ENCODE peak calls at places on chromosomes 5 and 9, in nine cellular contexts. One of them, this sample, is unnamed.

GRCh38 chr5:165573445-165573844 is 2068.0 kb downstream of the MAT2B start:
- DNase-seq in cardiac muscle cell: no peak
- DNase-seq in RWPE2: no peak
- DNase-seq in HFFc6: no peak
- DNase-seq in AG08396: no peak
- DNase-seq in Calu3: peak
- DNase-seq in ELF-1: no peak
- DNase-seq in AG04449: no peak
- DNase-seq in cerebellum: no peak
- DNase-seq in this sample: no peak

GRCh38 chr5:132265336-132266030 is 8.0 kb downstream of the PDLIM4 start:
- DNase-seq in RWPE2: peak
- DNase-seq in AG04449: peak
- DNase-seq in ELF-1: peak
- DNase-seq in HFFc6: peak
- DNase-seq in Calu3: peak
- DNase-seq in cardiac muscle cell: no peak
- DNase-seq in cerebellum: no peak
- DNase-seq in AG08396: peak
- DNase-seq in this sample: no peak

GRCh38 chr5:121189569-121190305 is 661.9 kb upstream of the FTMT start:
- DNase-seq in Calu3: peak
- DNase-seq in cardiac muscle cell: peak
- DNase-seq in HFFc6: no peak
- DNase-seq in cerebellum: no peak
- DNase-seq in AG04449: peak
- DNase-seq in RWPE2: no peak
- DNase-seq in ELF-1: no peak
- DNase-seq in AG08396: no peak
- DNase-seq in this sample: no peak

GRCh38 chr9:23686257-23686656 is 139.8 kb downstream of the ELAVL2 start:
- DNase-seq in AG08396: no peak
- DNase-seq in ELF-1: no peak
- DNase-seq in cardiac muscle cell: no peak
- DNase-seq in cerebellum: no peak
- DNase-seq in AG04449: no peak
- DNase-seq in HFFc6: no peak
- DNase-seq in Calu3: peak
- DNase-seq in RWPE2: peak
- DNase-seq in this sample: no peak

GRCh38 chr9:116190997-116191396 is 37.4 kb downstream of the PAPPA start:
- DNase-seq in cardiac muscle cell: no peak
- DNase-seq in Calu3: no peak
- DNase-seq in cerebellum: no peak
- DNase-seq in AG04449: peak
- DNase-seq in AG08396: peak
- DNase-seq in RWPE2: no peak
- DNase-seq in HFFc6: peak
- DNase-seq in ELF-1: no peak
- DNase-seq in this sample: no peak

GRCh38 chr5:114237766-114238165 is 124.1 kb upstream of the KCNN2 start:
- DNase-seq in AG08396: peak
- DNase-seq in ELF-1: no peak
- DNase-seq in cerebellum: no peak
- DNase-seq in AG04449: peak
- DNase-seq in HFFc6: peak
- DNase-seq in cardiac muscle cell: no peak
- DNase-seq in Calu3: no peak
- DNase-seq in RWPE2: no peak
- DNase-seq in this sample: no peak

GRCh38 chr5:135243194-135244191 is 155.5 kb downstream of the MACROH2A1 start:
- DNase-seq in RWPE2: peak
- DNase-seq in ELF-1: peak
- DNase-seq in cerebellum: peak
- DNase-seq in cardiac muscle cell: no peak
- DNase-seq in Calu3: no peak
- DNase-seq in AG08396: no peak
- DNase-seq in AG04449: no peak
- DNase-seq in HFFc6: no peak
- DNase-seq in this sample: peak

GRCh38 chr5:174425964-174426290 is 298.5 kb upstream of the MSX2 start:
- DNase-seq in RWPE2: no peak
- DNase-seq in cerebellum: no peak
- DNase-seq in AG04449: no peak
- DNase-seq in AG08396: no peak
- DNase-seq in Calu3: no peak
- DNase-seq in cardiac muscle cell: no peak
- DNase-seq in HFFc6: no peak
- DNase-seq in ELF-1: peak
- DNase-seq in this sample: no peak

GRCh38 chr5:143068712-143069111 is 298.5 kb downstream of the ARHGAP26 start:
- DNase-seq in HFFc6: no peak
- DNase-seq in cardiac muscle cell: no peak
- DNase-seq in Calu3: no peak
- DNase-seq in cerebellum: no peak
- DNase-seq in AG08396: no peak
- DNase-seq in ELF-1: no peak
- DNase-seq in AG04449: no peak
- DNase-seq in RWPE2: no peak
- DNase-seq in this sample: no peak

GRCh38 chr5:177384134-177384533 is at the start of gene SLC34A1:
- DNase-seq in cerebellum: no peak
- DNase-seq in Calu3: no peak
- DNase-seq in AG08396: no peak
- DNase-seq in RWPE2: no peak
- DNase-seq in HFFc6: no peak
- DNase-seq in ELF-1: no peak
- DNase-seq in cardiac muscle cell: no peak
- DNase-seq in AG04449: no peak
- DNase-seq in this sample: no peak

GRCh38 chr9:92759990-92760893 is 4.4 kb downstream of the BICD2 start:
- DNase-seq in RWPE2: no peak
- DNase-seq in Calu3: no peak
- DNase-seq in AG08396: peak
- DNase-seq in HFFc6: no peak
- DNase-seq in cerebellum: peak
- DNase-seq in AG04449: no peak
- DNase-seq in cardiac muscle cell: no peak
- DNase-seq in ELF-1: no peak
- DNase-seq in this sample: no peak

GRCh38 chr9:76559283-76559682 is 100.3 kb downstream of the GCNT1 start:
- DNase-seq in ELF-1: no peak
- DNase-seq in AG08396: no peak
- DNase-seq in Calu3: no peak
- DNase-seq in AG04449: no peak
- DNase-seq in cerebellum: peak
- DNase-seq in HFFc6: no peak
- DNase-seq in cardiac muscle cell: no peak
- DNase-seq in RWPE2: no peak
- DNase-seq in this sample: no peak

GRCh38 chr9:33438926-33439511 is 8.4 kb downstream of the AQP3 start:
- DNase-seq in AG04449: no peak
- DNase-seq in AG08396: no peak
- DNase-seq in ELF-1: no peak
- DNase-seq in cerebellum: no peak
- DNase-seq in HFFc6: no peak
- DNase-seq in Calu3: no peak
- DNase-seq in cardiac muscle cell: no peak
- DNase-seq in RWPE2: no peak
- DNase-seq in this sample: no peak

GRCh38 chr9:133089271-133089671 is 27.5 kb downstream of the CEL start:
- DNase-seq in cardiac muscle cell: peak
- DNase-seq in AG08396: no peak
- DNase-seq in RWPE2: no peak
- DNase-seq in Calu3: no peak
- DNase-seq in cerebellum: peak
- DNase-seq in AG04449: no peak
- DNase-seq in ELF-1: no peak
- DNase-seq in HFFc6: no peak
- DNase-seq in this sample: peak

GRCh38 chr5:77957-78804 is 13.8 kb upstream of the PLEKHG4B start:
- DNase-seq in Calu3: peak
- DNase-seq in ELF-1: peak
- DNase-seq in cardiac muscle cell: peak
- DNase-seq in RWPE2: peak
- DNase-seq in HFFc6: peak
- DNase-seq in AG08396: peak
- DNase-seq in cerebellum: no peak
- DNase-seq in AG04449: peak
- DNase-seq in this sample: no peak

GRCh38 chr5:52859619-52860018 is 71.9 kb downstream of the ITGA1 start:
- DNase-seq in cardiac muscle cell: no peak
- DNase-seq in AG08396: peak
- DNase-seq in Calu3: no peak
- DNase-seq in RWPE2: no peak
- DNase-seq in HFFc6: peak
- DNase-seq in AG04449: peak
- DNase-seq in cerebellum: no peak
- DNase-seq in ELF-1: no peak
- DNase-seq in this sample: no peak

GRCh38 chr9:123058834-123059233 is 25.4 kb downstream of the GPR21 start:
- DNase-seq in cardiac muscle cell: no peak
- DNase-seq in ELF-1: no peak
- DNase-seq in HFFc6: peak
- DNase-seq in AG08396: peak
- DNase-seq in RWPE2: no peak
- DNase-seq in cerebellum: no peak
- DNase-seq in Calu3: no peak
- DNase-seq in AG04449: no peak
- DNase-seq in this sample: no peak

GRCh38 chr5:36396640-36397039 is 94.9 kb upstream of the RANBP3L start:
- DNase-seq in AG04449: no peak
- DNase-seq in RWPE2: no peak
- DNase-seq in ELF-1: no peak
- DNase-seq in Calu3: no peak
- DNase-seq in cardiac muscle cell: no peak
- DNase-seq in HFFc6: peak
- DNase-seq in cerebellum: no peak
- DNase-seq in AG08396: no peak
- DNase-seq in this sample: no peak

GRCh38 chr9:86369810-86370209 is 15.6 kb upstream of the TUT7 start:
- DNase-seq in cerebellum: no peak
- DNase-seq in AG08396: no peak
- DNase-seq in HFFc6: no peak
- DNase-seq in ELF-1: no peak
- DNase-seq in RWPE2: no peak
- DNase-seq in AG04449: no peak
- DNase-seq in cardiac muscle cell: no peak
- DNase-seq in Calu3: no peak
- DNase-seq in this sample: no peak

GRCh38 chr5:72241346-72242003 is 78.6 kb downstream of the MRPS27 start:
- DNase-seq in RWPE2: no peak
- DNase-seq in ELF-1: no peak
- DNase-seq in AG08396: no peak
- DNase-seq in AG04449: no peak
- DNase-seq in cardiac muscle cell: no peak
- DNase-seq in Calu3: peak
- DNase-seq in HFFc6: no peak
- DNase-seq in cerebellum: peak
- DNase-seq in this sample: no peak

GRCh38 chr9:16869961-16870605 is 387 bp downstream of the BNC2 start:
- DNase-seq in Calu3: no peak
- DNase-seq in cerebellum: no peak
- DNase-seq in HFFc6: no peak
- DNase-seq in AG08396: peak
- DNase-seq in ELF-1: peak
- DNase-seq in AG04449: no peak
- DNase-seq in RWPE2: no peak
- DNase-seq in cardiac muscle cell: peak
- DNase-seq in this sample: no peak

This sample was measured in chondrocyte.